ENCODE peak calls at places on chromosome 22, in ten cellular contexts. F is brain microvascular endothelial cell, J is tibial artery, W is stomach, K is neural progenitor cell, N is cardiac muscle cell, A is fibroblast of the aortic adventitia, Z is mesothelial cell of epicardium, S is B cell, B is HFFc6. L is an unnamed sample.

GRCh38 chr22:35065183-35065582 is 775 bp upstream of the ISX start:
- DNase-seq in N (no peak), S (no peak), Z (no peak), B (no peak), A (no peak), J (no peak), K (no peak), W (no peak), F (no peak), L (no peak)

GRCh38 chr22:39384750-39385480 is 14.7 kb upstream of the TAB1 start:
- DNase-seq in Z (no peak), N (peak; percentile 44), K (peak; percentile 71), S (no peak), W (no peak), J (no peak), A (no peak), B (no peak), F (peak; percentile 26), L (peak; percentile 37)

GRCh38 chr22:37631448-37632173 is 7.9 kb upstream of the SH3BP1 start:
- DNase-seq in A (no peak), S (no peak), F (no peak), K (no peak), W (no peak), N (no peak), B (no peak), Z (no peak), J (no peak), L (no peak)

GRCh38 chr22:30305519-30305905 is 16.2 kb upstream of the CASTOR1 start:
- DNase-seq in N (no peak), J (peak; percentile 85), K (no peak), Z (no peak), A (peak; percentile 45), B (no peak), W (peak; percentile 62), S (peak; percentile 71), F (no peak), L (no peak)

GRCh38 chr22:40976866-40977700 is 25.9 kb downstream of the RBX1 start:
- DNase-seq in Z (no peak), W (no peak), S (no peak), B (no peak), F (no peak), A (no peak), J (no peak), K (no peak), N (no peak), L (no peak)

GRCh38 chr22:38871360-38872171 is 450 bp downstream of the CBX6 start:
- DNase-seq in J (no peak), K (peak; percentile 46), Z (peak; percentile 60), A (no peak), F (no peak), S (no peak), W (peak; percentile 25), N (peak; percentile 30), B (no peak), L (no peak)

GRCh38 chr22:35995345-35995744 is 33.3 kb downstream of the RBFOX2 start:
- DNase-seq in F (peak; percentile 31), A (no peak), B (no peak), Z (no peak), N (no peak), W (no peak), K (no peak), S (no peak), J (no peak), L (no peak)

GRCh38 chr22:29842172-29842571 is 4.1 kb upstream of the ASCC2 start:
- DNase-seq in S (no peak), W (no peak), J (no peak), B (no peak), Z (no peak), F (no peak), K (no peak), N (no peak), A (no peak), L (no peak)

GRCh38 chr22:44957267-44957905 is 52.4 kb downstream of the PHF21B start:
- DNase-seq in N (peak; percentile 37), W (no peak), K (peak; percentile 66), J (no peak), F (no peak), A (peak; percentile 1), S (no peak), B (no peak), Z (no peak), L (no peak)
- TF ChIP-seq CTCF in N (peak; percentile 27), W (no peak), K (peak; percentile 55), J (no peak), F (peak; percentile 49), A (peak; percentile 23), S (no peak), B (peak; percentile 50), Z (peak; percentile 45), L (no peak)

GRCh38 chr22:50625568-50626313 is 2.2 kb downstream of the ARSA start:
- DNase-seq in K (peak; percentile 50), A (no peak), F (no peak), W (peak; percentile 21), S (no peak), N (no peak), J (no peak), B (no peak), Z (no peak), L (no peak)

GRCh38 chr22:50627452-50627913 is 469 bp downstream of the ARSA start:
- DNase-seq in W (peak; percentile 28), B (no peak), K (peak; percentile 71), N (peak; percentile 40), S (no peak), A (no peak), Z (no peak), F (no peak), J (no peak), L (peak; percentile 32)

GRCh38 chr22:50626856-50627451 is 998 bp downstream of the ARSA start:
- DNase-seq in A (no peak), F (no peak), B (no peak), K (no peak), Z (no peak), N (no peak), J (no peak), S (no peak), W (peak; percentile 28), L (no peak)

GRCh38 chr22:50625131-50625567 is 2.8 kb downstream of the ARSA start:
- DNase-seq in S (no peak), F (no peak), B (no peak), J (no peak), Z (no peak), N (no peak), A (no peak), W (no peak), K (no peak), L (no peak)

DNA sequence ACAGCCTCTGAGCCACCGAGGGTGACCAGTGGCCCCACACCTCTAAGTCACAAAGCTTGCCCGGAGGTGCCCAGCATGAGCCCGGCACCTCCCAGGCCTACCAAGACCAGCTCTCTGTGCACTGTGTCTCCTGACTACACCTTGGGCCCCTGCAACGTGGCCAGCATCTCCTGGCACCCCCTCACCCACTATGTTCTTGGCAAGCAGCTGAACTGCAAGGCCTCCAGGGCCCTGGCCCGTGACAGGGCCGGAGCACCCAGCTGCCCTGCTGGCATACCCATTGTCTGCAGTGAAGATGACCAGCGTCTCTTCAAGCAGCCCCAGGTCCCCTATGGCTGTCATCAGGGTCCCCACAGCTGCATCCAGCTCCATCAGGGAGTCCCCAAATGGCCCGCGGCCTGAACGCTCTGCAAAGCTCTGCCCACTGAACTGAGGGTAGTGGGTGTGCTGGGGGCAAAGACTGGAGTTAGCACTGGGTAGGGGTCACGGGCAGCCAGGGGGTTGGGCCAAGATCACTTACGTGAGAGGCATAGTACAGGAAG is 1.6 kb downstream of the ARSA start:
- DNase-seq in B (no peak), F (no peak), A (no peak), J (no peak), N (no peak), S (no peak), Z (no peak), K (no peak), W (peak; percentile 24), L (no peak)
- TF ChIP-seq CTCF in B (no peak), F (no peak), A (no peak), J (no peak), N (no peak), S (no peak), Z (no peak), K (no peak), W (no peak), L (no peak)

GRCh38 chr22:43050995-43051394 is 36.0 kb upstream of the PACSIN2 start:
- DNase-seq in B (no peak), A (no peak), F (no peak), N (no peak), K (peak; percentile 49), S (no peak), Z (no peak), J (no peak), W (no peak), L (no peak)

GRCh38 chr22:43057641-43058040 is 31.6 kb downstream of the TTLL1 start:
- DNase-seq in S (no peak), B (no peak), K (no peak), F (no peak), A (no peak), J (no peak), Z (no peak), W (no peak), N (no peak), L (no peak)

GRCh38 chr22:43047605-43048004 is 32.7 kb upstream of the PACSIN2 start:
- DNase-seq in Z (no peak), F (no peak), K (no peak), W (no peak), J (no peak), B (no peak), N (no peak), S (no peak), A (no peak), L (no peak)

DNA sequence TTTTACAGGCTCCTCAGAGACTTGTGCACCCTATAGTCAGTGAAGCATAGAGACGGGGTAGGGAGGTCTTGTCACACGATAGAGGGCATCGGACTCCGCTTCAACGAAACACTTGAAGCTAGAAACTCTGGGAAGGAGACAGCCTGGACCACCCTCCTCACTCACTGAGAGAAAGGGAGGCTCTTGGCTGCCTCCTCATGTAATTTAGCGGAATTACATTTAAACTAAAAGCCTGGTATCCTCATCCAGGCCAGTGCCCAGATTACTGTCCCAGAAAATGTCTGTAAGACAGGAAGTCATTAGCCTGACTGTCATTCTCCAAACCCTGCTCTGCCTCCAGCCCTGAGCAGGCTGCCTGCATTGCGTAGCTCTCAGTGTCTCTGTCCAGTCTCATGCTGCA is 36.0 kb downstream of the TTLL1 start:
- DNase-seq in N (no peak), Z (no peak), F (no peak), W (no peak), S (no peak), K (peak; percentile 34), B (no peak), J (no peak), A (no peak), L (no peak)
- TF ChIP-seq CTCF in N (peak; percentile 17), Z (no peak), F (peak; percentile 44), W (no peak), S (no peak), K (peak; percentile 40), B (peak; percentile 55), J (no peak), A (no peak), L (no peak)

DNA sequence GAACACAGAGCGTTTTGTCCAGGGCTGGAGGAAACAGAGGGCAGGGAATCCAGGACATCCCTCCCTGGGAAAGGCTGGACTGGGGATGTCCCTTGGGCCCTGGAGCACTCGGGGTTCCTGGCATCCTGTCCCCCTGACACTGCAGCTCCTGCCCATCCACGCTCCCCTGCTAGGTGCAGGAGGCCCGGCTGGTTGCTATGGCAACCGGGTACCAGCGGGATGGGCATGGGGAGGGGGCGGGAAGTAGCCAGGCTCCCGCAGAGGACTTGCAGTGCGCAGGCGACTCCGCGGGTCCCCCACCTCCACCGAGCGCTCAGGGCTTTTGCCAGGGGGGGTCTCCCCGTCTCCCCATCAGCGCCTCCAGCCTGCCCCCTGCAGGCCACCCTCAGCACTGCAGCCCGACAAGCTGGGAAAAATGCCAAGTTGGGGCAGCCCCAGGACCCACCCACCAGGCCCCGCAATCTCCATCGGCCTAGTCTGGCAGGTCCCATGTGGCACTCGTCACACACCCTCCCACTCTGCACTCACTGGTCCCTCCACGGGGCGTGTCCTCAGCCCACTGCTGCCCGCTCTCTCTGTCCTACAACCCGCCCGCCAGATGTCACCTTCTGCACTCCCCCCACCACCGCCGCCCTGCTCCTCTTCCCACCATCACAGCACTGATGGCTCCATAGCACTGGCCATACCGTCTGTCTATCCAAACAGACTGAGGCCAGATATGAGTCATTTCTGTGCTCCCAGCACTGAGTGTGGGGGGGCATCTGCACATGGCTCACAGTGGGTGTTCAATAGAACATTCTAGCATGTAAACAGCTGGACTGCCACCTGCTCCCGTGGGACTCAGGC is 31.5 kb downstream of the KIAA0930 start:
- DNase-seq in S (no peak), F (peak; percentile 90), W (no peak), J (peak; percentile 61), A (peak; percentile 70), N (no peak), B (peak; percentile 81), K (peak; percentile 85), Z (no peak), L (peak; percentile 29)
- TF ChIP-seq CTCF in S (peak; percentile 48), F (peak; percentile 92), W (peak; percentile 37), J (peak; percentile 36), A (peak; percentile 84), N (peak; percentile 74), B (peak; percentile 91), K (peak; percentile 89), Z (peak; percentile 77), L (peak; percentile 91)

L was measured in Calu3.